ENCODE peak calls at places on chromosome 1, in nine cellular contexts. F is HuH-7.5; X is transverse colon; R is HCEC 1CT; H is EL; L is occipital lobe; Z is HT-29; J is activated CD4-positive, alpha-beta T cell treated with anti-CD3 and anti-CD28 coated beads for 24 hours; D is KBM-7. M is an unnamed sample.

GRCh38 chr1:7616953-7617352 is 154.1 kb upstream of the VAMP3 start:
- DNase-seq in F (no peak), X (no peak), R (no peak), L (no peak), J (no peak), H (no peak), Z (no peak), D (no peak), M (no peak)

GRCh38 chr1:59570524-59570923 is 244.2 kb upstream of the HOOK1 start:
- DNase-seq in J (no peak), H (no peak), X (peak; percentile 42), R (no peak), D (peak; percentile 64), L (no peak), F (no peak), Z (no peak), M (no peak)

GRCh38 chr1:119475866-119476439 is 31.1 kb upstream of the HSD3B1 start:
- DNase-seq in F (peak; percentile 41), D (peak; percentile 64), X (peak; percentile 71), H (peak; percentile 13), Z (peak; percentile 84), R (no peak), L (peak; percentile 7), J (no peak), M (peak; percentile 87)

GRCh38 chr1:35619237-35620121 is 21.8 kb downstream of the PSMB2 start:
- DNase-seq in F (no peak), R (no peak), H (no peak), Z (no peak), J (no peak), L (no peak), D (no peak), X (no peak), M (no peak)

GRCh38 chr1:183227963-183228649 is 42.0 kb downstream of the LAMC2 start:
- DNase-seq in Z (peak; percentile 63), F (peak; percentile 47), H (peak; percentile 54), D (peak; percentile 51), X (peak; percentile 56), J (no peak), R (peak; percentile 58), L (no peak), M (peak; percentile 82)

GRCh38 chr1:198903203-198903602 is 264.4 kb downstream of the PTPRC start:
- DNase-seq in L (peak; percentile 11), F (no peak), D (no peak), J (no peak), X (no peak), H (no peak), R (no peak), Z (no peak), M (peak; percentile 17)

GRCh38 chr1:234826352-234826751 is 216.4 kb upstream of the IRF2BP2 start:
- DNase-seq in Z (no peak), L (no peak), H (no peak), X (no peak), D (no peak), R (no peak), J (no peak), F (no peak), M (no peak)

GRCh38 chr1:224058303-224058702 is 55.6 kb upstream of the FBXO28 start:
- DNase-seq in D (no peak), F (no peak), L (no peak), X (no peak), R (peak; percentile 70), J (no peak), Z (no peak), H (peak; percentile 53), M (no peak)

GRCh38 chr1:78408830-78409229 is 81.9 kb upstream of the PTGFR start:
- DNase-seq in R (peak; percentile 37), L (no peak), D (no peak), F (no peak), X (no peak), J (no peak), Z (no peak), H (peak; percentile 29), M (no peak)

GRCh38 chr1:26771285-26771642 is 16.5 kb upstream of the PIGV start:
- DNase-seq in X (no peak), J (no peak), D (no peak), H (no peak), R (no peak), Z (no peak), L (no peak), F (no peak), M (peak; percentile 20)